ENCODE peak calls at places on chromosomes 2 and 18, in four cellular contexts. R is HCT116, J is HepG2, M is Panc1. O is an unnamed sample.

GRCh38 chr2:167264380-167264779 is 376.1 kb downstream of the XIRP2 start:
- DNase-seq in R (no peak), J (peak), M (no peak), O (no peak)

GRCh38 chr2:584863-585823 is 92.1 kb downstream of the TMEM18 start:
- DNase-seq in R (no peak), J (no peak), M (no peak), O (no peak)

GRCh38 chr2:73939419-73939818 is 12.7 kb downstream of the DGUOK start:
- DNase-seq in R (no peak), J (no peak), M (no peak), O (no peak)

GRCh38 chr2:109460553-109461324 is 153.0 kb downstream of the SEPTIN10 start:
- DNase-seq in R (no peak), J (no peak), M (no peak), O (no peak)

GRCh38 chr18:57806891-57807280 is 3.8 kb upstream of the ATP8B1 start:
- DNase-seq in R (no peak), J (no peak), M (no peak), O (no peak)

GRCh38 chr2:108403494-108403893 is 25.7 kb downstream of the SULT1C4 start:
- DNase-seq in R (no peak), J (no peak), M (no peak), O (no peak)

GRCh38 chr2:61758991-61759390 is 94.9 kb downstream of the FAM161A start:
- DNase-seq in R (no peak), J (no peak), M (no peak), O (no peak)

GRCh38 chr2:72198532-72199241 is 51.0 kb upstream of the CYP26B1 start:
- DNase-seq in R (no peak), J (peak), M (no peak), O (no peak)

GRCh38 chr2:161417428-161418274 is 1.6 kb downstream of the TBR1 start:
- DNase-seq in R (no peak), J (no peak), M (no peak), O (no peak)

GRCh38 chr2:69755862-69756467 is 14.0 kb downstream of the ANXA4 start:
- DNase-seq in R (peak), J (peak), M (peak), O (no peak)

GRCh38 chr2:233387667-233388528 is 33.6 kb downstream of the DGKD start:
- DNase-seq in R (no peak), J (peak), M (no peak), O (no peak)

GRCh38 chr2:40318931-40319330 is 133.0 kb downstream of the SLC8A1 start:
- DNase-seq in R (no peak), J (no peak), M (no peak), O (no peak)

GRCh38 chr2:96556441-96557330 is 20.1 kb downstream of the ARID5A start:
- DNase-seq in R (peak), J (peak), M (peak), O (peak)

GRCh38 chr2:189783927-189784867 is at the start of the genes ORMDL1 and PMS1:
- DNase-seq in R (peak), J (peak), M (peak), O (peak)

GRCh38 chr2:177143444-177143843 is 69.2 kb upstream of the HNRNPA3 start:
- DNase-seq in R (no peak), J (no peak), M (no peak), O (no peak)

GRCh38 chr18:3603460-3604259 is 153.7 kb downstream of the TGIF1 start:
- DNase-seq in R (peak), J (peak), M (peak), O (peak)

GRCh38 chr2:192236136-192236535 is 41.4 kb upstream of the TMEFF2 start:
- DNase-seq in R (no peak), J (no peak), M (no peak), O (no peak)

GRCh38 chr2:216216951-216217903 is 108.1 kb downstream of the XRCC5 start:
- DNase-seq in R (no peak), J (peak), M (peak), O (peak)

GRCh38 chr2:202122975-202123765 is 50.1 kb downstream of the KIAA2012 start:
- DNase-seq in R (no peak), J (no peak), M (no peak), O (no peak)

GRCh38 chr18:78925193-78925540 is 54.5 kb upstream of the SALL3 start:
- DNase-seq in R (no peak), J (no peak), M (no peak), O (no peak)

GRCh38 chr2:198242093-198242492 is 437.7 kb downstream of the PLCL1 start:
- DNase-seq in R (no peak), J (no peak), M (no peak), O (no peak)

GRCh38 chr2:3334392-3334791 is 43.2 kb downstream of the EIPR1 start:
- DNase-seq in R (no peak), J (no peak), M (no peak), O (no peak)

GRCh38 chr2:101921319-101921960 is 70.3 kb upstream of the IL1R2 start:
- DNase-seq in R (no peak), J (no peak), M (no peak), O (no peak)

GRCh38 chr2:175929850-175930249 is 72.2 kb downstream of the LNPK start:
- DNase-seq in R (no peak), J (no peak), M (no peak), O (no peak)

GRCh38 chr2:23489471-23490400 is 104.8 kb downstream of the KLHL29 start:
- DNase-seq in R (no peak), J (no peak), M (no peak), O (no peak)

GRCh38 chr2:143264851-143265250 is 135.6 kb downstream of the ARHGAP15 start:
- DNase-seq in R (no peak), J (no peak), M (no peak), O (no peak)

GRCh38 chr18:57125627-57126026 is 21.3 kb upstream of the BOD1L2 start:
- DNase-seq in R (no peak), J (no peak), M (no peak), O (no peak)

GRCh38 chr2:173656086-173656485 is 301.4 kb downstream of the CDCA7 start:
- DNase-seq in R (no peak), J (no peak), M (no peak), O (no peak)

GRCh38 chr18:22509423-22509822 is 91.7 kb upstream of the CTAGE1 start:
- DNase-seq in R (no peak), J (no peak), M (no peak), O (no peak)

GRCh38 chr2:28566441-28567075 is 70.7 kb downstream of the PLB1 start:
- DNase-seq in R (peak), J (peak), M (no peak), O (peak)

GRCh38 chr2:230664844-230665243 is 47.8 kb upstream of the CAB39 start:
- DNase-seq in R (no peak), J (no peak), M (no peak), O (no peak)
- TF ChIP-seq TCF7L2 in R (no peak), J (no peak), M (no peak), O (no peak)

GRCh38 chr2:60416221-60417008 is 137.0 kb downstream of the BCL11A start:
- DNase-seq in R (no peak), J (no peak), M (no peak), O (no peak)
- TF ChIP-seq TCF7L2 in R (no peak), J (no peak), M (no peak), O (no peak)

GRCh38 chr2:64617631-64618151 is 36.0 kb downstream of the SERTAD2 start:
- DNase-seq in R (no peak), J (no peak), M (no peak), O (no peak)
- TF ChIP-seq TCF7L2 in R (no peak), J (no peak), M (no peak), O (no peak)

GRCh38 chr2:234446404-234447076 is 50.3 kb downstream of the ARL4C start:
- DNase-seq in R (no peak), J (no peak), M (no peak), O (no peak)
- TF ChIP-seq TCF7L2 in R (no peak), J (no peak), M (no peak), O (no peak)

DNA sequence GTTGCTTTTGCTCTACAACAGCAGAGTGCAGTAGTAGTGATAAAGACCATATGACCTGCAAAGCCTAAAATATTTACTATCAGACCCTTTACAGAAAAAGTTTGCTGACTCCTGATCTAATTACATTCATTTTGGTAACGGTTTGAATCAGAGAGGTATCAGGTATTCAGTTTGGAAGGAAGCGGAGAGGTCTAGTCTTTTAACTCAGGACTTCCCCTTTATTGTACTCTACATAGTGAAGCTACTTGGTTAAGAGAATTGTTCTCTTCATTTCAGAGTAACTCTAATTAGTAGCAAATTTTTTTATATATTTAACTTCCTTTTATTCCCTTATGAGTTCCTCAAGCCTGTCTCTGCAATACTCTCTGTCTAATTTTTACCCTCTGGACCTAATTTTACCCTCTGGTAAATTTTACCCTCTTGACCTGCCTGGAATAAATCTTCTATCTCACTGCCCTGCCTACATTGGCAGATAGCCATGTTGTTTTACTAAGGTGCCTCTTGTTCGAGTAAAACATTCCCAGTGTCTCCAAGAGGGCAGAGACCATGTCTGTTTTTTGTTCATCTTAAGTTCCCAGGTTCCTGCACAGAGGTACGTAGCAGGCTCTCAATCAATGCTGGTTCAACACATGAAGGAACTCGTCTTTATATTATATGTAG is 170.6 kb downstream of the DNAH6 start:
- DNase-seq in R (no peak), J (peak), M (no peak), O (no peak)
- TF ChIP-seq TCF7L2 in R (no peak), J (no peak), M (no peak), O (no peak)